ENCODE peak calls at places on chromosomes 11 and 22, in ten cellular contexts. M, L, Q, G, C, B, O, N, R and P are unnamed samples.

GRCh38 chr22:49077036-49077393 is 750.7 kb downstream of the BRD1 start:
- DNase-seq in R (no peak), O (no peak), B (no peak), C (no peak), M (no peak), Q (no peak), G (no peak), L (no peak), N (no peak), P (no peak)

GRCh38 chr22:37533995-37534394 is 14.8 kb upstream of the CARD10 start:
- DNase-seq in O (peak), C (no peak), M (no peak), Q (peak), N (peak), L (no peak), B (no peak), G (no peak), R (peak), P (no peak)

GRCh38 chr11:98630736-98631135 is 390.0 kb upstream of the CNTN5 start:
- DNase-seq in N (no peak), B (no peak), O (no peak), M (peak), R (no peak), G (no peak), L (no peak), C (no peak), Q (no peak), P (no peak)

GRCh38 chr11:15055620-15056356 is 17.6 kb upstream of the CALCB start:
- DNase-seq in M (no peak), L (no peak), O (no peak), R (no peak), N (no peak), Q (no peak), B (no peak), G (no peak), C (no peak), P (no peak)

GRCh38 chr11:77158041-77158695 is 30.1 kb downstream of the MYO7A start:
- DNase-seq in G (peak), M (no peak), B (no peak), Q (no peak), C (no peak), O (no peak), R (no peak), N (no peak), L (no peak), P (no peak)

GRCh38 chr11:71284525-71285092 is 32.2 kb upstream of the SHANK2 start:
- DNase-seq in R (no peak), N (no peak), B (no peak), G (no peak), M (peak), Q (no peak), L (no peak), O (no peak), C (peak), P (no peak)

GRCh38 chr11:114960117-114960516 is 281.8 kb downstream of the NXPE2 start:
- DNase-seq in N (no peak), O (no peak), B (no peak), C (no peak), M (no peak), G (no peak), L (no peak), Q (no peak), R (no peak), P (no peak)

GRCh38 chr22:48536691-48537591 is 1290.7 kb downstream of the BRD1 start:
- DNase-seq in N (no peak), O (peak), C (no peak), M (no peak), B (peak), R (no peak), L (peak), G (no peak), Q (peak), P (peak)

GRCh38 chr11:132048040-132048439 is 677.6 kb downstream of the NTM start:
- DNase-seq in M (no peak), R (no peak), B (no peak), G (no peak), N (no peak), L (no peak), O (no peak), C (no peak), Q (no peak), P (no peak)

GRCh38 chr22:28884754-28885375 is 1.5 kb downstream of the ZNRF3 start:
- DNase-seq in L (no peak), B (no peak), R (no peak), Q (no peak), N (no peak), M (no peak), C (peak), G (no peak), O (no peak), P (no peak)

GRCh38 chr22:39871008-39871798 is 22.4 kb downstream of the ENTHD1 start:
- DNase-seq in M (no peak), N (no peak), L (no peak), R (no peak), C (no peak), B (no peak), G (no peak), O (no peak), Q (no peak), P (no peak)

GRCh38 chr11:12802418-12803085 is 128.3 kb downstream of the TEAD1 start:
- DNase-seq in M (no peak), Q (peak), L (no peak), B (no peak), N (peak), C (peak), R (peak), O (peak), G (peak), P (no peak)
- H3K27ac ChIP-seq in M (peak), Q (peak), L (no peak), B (no peak), N (peak), C (peak), R (peak), O (peak), G (peak), P (peak)

DNA sequence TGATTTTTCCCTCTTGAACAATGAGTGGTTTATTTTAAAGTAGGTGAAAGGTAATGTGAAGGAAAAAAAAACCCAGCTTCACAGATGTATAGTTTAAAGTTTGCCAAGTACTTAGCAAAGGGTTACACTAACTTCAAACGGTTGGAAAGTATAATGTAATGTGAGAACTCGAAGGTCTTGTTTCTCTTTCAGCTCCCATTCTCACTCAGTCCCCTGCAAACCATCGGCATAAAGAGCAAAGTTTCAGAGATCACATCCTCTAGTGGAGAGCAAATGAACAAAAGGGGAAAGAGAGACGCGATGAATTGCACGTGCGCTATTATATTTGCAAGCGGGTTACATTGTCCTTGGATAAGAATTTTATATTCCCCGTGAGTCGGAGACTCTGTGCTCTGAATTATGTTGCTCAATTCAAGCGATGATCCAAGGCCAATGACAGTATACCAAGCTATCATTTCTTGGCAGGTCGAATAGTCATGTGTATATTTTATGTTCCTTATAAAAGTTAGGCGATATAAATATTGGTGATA is 37.6 kb upstream of the BIRC3 start:
- DNase-seq in G (no peak), M (no peak), N (peak), C (peak), B (no peak), L (peak), Q (peak), R (peak), O (peak), P (no peak)
- H3K4me3 ChIP-seq in G (peak), M (no peak), N (peak), C (no peak), B (peak), L (no peak), Q (peak), R (peak), O (peak), P (peak)

DNA sequence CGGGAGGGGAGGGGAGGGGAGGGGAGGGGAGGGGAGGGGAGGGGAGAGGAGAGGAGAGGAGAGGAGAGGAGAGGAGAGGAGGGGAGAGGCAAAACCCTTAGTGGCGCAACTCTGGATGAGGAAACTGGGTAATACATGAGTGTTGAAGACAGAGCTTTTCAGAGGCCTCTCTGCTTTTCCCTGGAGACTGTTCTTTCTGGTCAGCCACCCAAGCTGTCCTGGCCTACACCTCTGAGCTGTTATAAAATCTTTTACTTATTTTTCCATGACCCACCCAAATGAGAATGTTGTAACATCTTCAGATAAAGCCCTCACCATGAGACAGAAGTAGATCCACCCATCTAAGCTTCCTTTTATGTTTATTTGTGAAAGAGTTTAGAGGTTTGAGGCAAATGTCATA is 20.4 kb upstream of the APLP2 start:
- DNase-seq in M (no peak), O (no peak), G (no peak), L (no peak), N (no peak), C (no peak), Q (peak), R (no peak), B (no peak), P (no peak)
- H3K27ac ChIP-seq in M (no peak), O (no peak), G (no peak), L (no peak), N (no peak), C (no peak), Q (no peak), R (no peak), B (no peak), P (no peak)

GRCh38 chr22:32987081-32987631 is 71.0 kb downstream of the SYN3 start:
- DNase-seq in B (no peak), C (no peak), R (no peak), N (peak), Q (peak), O (peak), L (no peak), G (no peak), M (peak), P (peak)

GRCh38 chr22:32986773-32987050 is 71.5 kb downstream of the SYN3 start:
- DNase-seq in R (no peak), Q (no peak), N (no peak), G (no peak), L (no peak), O (no peak), M (no peak), B (no peak), C (no peak), P (no peak)

GRCh38 chr22:32990187-32990586 is 68.0 kb downstream of the SYN3 start:
- DNase-seq in B (no peak), G (no peak), O (no peak), Q (no peak), M (no peak), N (no peak), L (no peak), R (no peak), C (no peak), P (no peak)

GRCh38 chr22:32991353-32992115 is 66.6 kb downstream of the SYN3 start:
- DNase-seq in C (no peak), M (no peak), B (no peak), R (no peak), L (no peak), G (peak), N (peak), O (no peak), Q (peak), P (peak)

DNA sequence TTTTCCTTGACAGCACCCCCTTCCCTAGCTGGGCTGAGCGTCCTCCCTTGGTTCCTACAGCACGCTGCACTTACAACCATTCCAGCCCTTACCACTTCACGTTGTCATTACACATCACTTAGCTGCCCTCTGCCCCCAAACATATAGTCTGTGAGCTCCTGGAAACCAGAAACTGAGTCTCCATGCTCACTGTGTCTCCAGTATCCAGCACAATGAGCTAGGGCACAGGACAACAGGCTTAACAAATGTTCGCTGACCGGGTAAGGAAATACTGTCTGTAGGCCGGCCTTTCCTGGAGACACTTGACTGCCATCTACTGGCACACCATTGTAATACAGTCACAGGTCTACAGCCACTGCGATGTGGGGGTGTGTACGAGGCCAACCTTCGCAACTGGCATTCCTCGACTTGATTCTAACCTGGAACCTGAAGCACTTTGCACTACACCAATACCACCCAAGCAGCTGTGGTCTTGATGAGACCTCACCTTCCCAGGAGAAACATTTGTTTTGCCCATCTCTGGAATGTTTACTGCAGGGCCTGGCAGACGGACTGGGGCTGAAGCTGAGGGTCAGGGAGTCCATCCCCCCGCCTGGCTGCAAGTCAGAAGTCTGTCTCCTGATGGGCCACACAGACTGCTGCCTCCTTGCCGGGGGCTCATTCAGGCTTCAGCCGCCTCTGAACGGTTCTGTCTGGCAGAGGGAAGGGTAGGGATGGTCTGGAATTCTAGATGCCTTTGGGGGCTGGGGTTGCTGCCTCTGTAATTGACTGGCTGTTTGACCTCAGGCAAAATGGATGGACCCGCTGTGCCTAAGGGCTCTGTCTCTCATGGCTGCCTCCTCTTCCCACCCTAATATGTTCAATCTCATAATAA is 72.0 kb downstream of the SYN3 start:
- DNase-seq in R (peak), M (peak), B (peak), N (peak), O (peak), Q (peak), C (peak), G (peak), L (peak), P (peak)
- H3K4me3 ChIP-seq in R (no peak), M (no peak), B (no peak), N (no peak), O (no peak), Q (no peak), C (no peak), G (no peak), L (no peak), P (no peak)

GRCh38 chr11:82750643-82751139 is 17.0 kb upstream of the FAM181B start:
- DNase-seq in M (peak), N (no peak), O (no peak), B (no peak), G (no peak), Q (no peak), C (no peak), R (no peak), L (no peak), P (no peak)
- H3K27ac ChIP-seq in M (no peak), N (no peak), O (no peak), B (no peak), G (no peak), Q (no peak), C (no peak), R (no peak), L (no peak), P (no peak)

GRCh38 chr11:64874308-64874707 is 4.1 kb downstream of the EHD1 start:
- DNase-seq in L (peak), R (peak), G (no peak), C (no peak), M (no peak), B (no peak), Q (no peak), N (no peak), O (peak), P (no peak)

GRCh38 chr11:64872790-64873488 is 5.5 kb downstream of the EHD1 start:
- DNase-seq in Q (no peak), G (no peak), R (no peak), C (peak), M (no peak), N (no peak), B (no peak), L (no peak), O (no peak), P (no peak)

GRCh38 chr11:64875369-64876225 is 2.8 kb downstream of the EHD1 start:
- DNase-seq in C (no peak), M (no peak), Q (peak), B (no peak), R (no peak), G (no peak), N (no peak), O (no peak), L (no peak), P (no peak)

GRCh38 chr11:64876226-64876750 is 2.1 kb downstream of the EHD1 start:
- DNase-seq in B (no peak), N (no peak), M (no peak), O (no peak), C (no peak), R (no peak), G (no peak), Q (peak), L (no peak), P (no peak)

GRCh38 chr11:64874841-64875240 is 3.6 kb downstream of the EHD1 start:
- DNase-seq in B (no peak), M (no peak), O (no peak), R (no peak), C (no peak), L (no peak), Q (no peak), N (no peak), G (no peak), P (no peak)
- H3K4me3 ChIP-seq in B (peak), M (no peak), O (peak), R (no peak), C (no peak), L (no peak), Q (no peak), N (no peak), G (peak), P (no peak)

GRCh38 chr22:27833803-27834202 is 32.2 kb upstream of the MN1 start:
- DNase-seq in G (no peak), B (no peak), R (no peak), N (no peak), C (no peak), L (no peak), M (no peak), O (no peak), Q (no peak), P (no peak)
- H3K27ac ChIP-seq in G (no peak), B (no peak), R (no peak), N (no peak), C (no peak), L (no peak), M (no peak), O (no peak), Q (no peak), P (no peak)

GRCh38 chr11:82858556-82859091 is 41.6 kb downstream of the PRCP start:
- DNase-seq in G (no peak), B (no peak), C (no peak), R (peak), Q (peak), M (no peak), O (peak), L (no peak), N (peak), P (no peak)

GRCh38 chr11:82855616-82856015 is 44.6 kb downstream of the PRCP start:
- DNase-seq in G (no peak), M (no peak), O (peak), R (no peak), Q (no peak), C (no peak), B (no peak), L (no peak), N (no peak), P (no peak)

GRCh38 chr11:82859746-82860145 is 40.5 kb downstream of the PRCP start:
- DNase-seq in O (no peak), N (no peak), C (no peak), R (no peak), L (no peak), Q (peak), B (no peak), G (no peak), M (no peak), P (no peak)

GRCh38 chr11:82857145-82857544 is 43.1 kb downstream of the PRCP start:
- DNase-seq in O (no peak), C (no peak), R (no peak), M (no peak), G (no peak), B (no peak), L (no peak), N (no peak), Q (no peak), P (no peak)

DNA sequence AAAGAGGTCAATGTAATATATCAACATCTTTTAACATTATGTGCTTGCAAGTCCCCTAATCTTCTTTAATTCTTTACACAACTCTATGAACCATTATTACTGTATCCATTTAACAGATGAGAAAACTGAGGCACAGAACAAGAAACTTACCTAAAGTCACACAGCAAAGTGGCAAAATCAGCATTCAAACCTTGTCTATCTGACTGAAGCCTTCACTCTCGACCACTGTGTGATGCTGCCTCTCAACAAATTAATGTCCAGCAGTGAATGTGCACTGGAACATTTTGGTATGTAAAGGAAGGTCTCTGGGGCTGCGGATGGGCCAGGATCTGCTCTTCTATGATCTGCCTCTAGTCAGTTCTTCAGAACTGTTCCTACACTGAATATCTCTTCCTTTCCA is 42.1 kb downstream of the PRCP start:
- DNase-seq in Q (no peak), M (no peak), C (no peak), N (no peak), L (no peak), R (no peak), B (no peak), O (no peak), G (no peak), P (no peak)
- H3K4me3 ChIP-seq in Q (peak), M (no peak), C (no peak), N (no peak), L (no peak), R (peak), B (peak), O (no peak), G (no peak), P (no peak)